ENCODE peak calls at places on chromosomes 12 and 14, in ten cellular contexts. V is amniotic stem cell; Q is T follicular helper cell; I is GM19239; N is suprapubic skin; G is iPS-NIHi11; L is cardiac muscle cell; A is T-cell; J is activated CD8-positive, alpha-beta memory T cell treated with anti-CD3 and anti-CD28 coated beads, Interleukin-2, amount 10 ng/mL, durations not matched to agents 7 days and 5 days; K is GM10248. H is an unnamed sample.

GRCh38 chr14:91177073-91177796 is 63.4 kb downstream of the DGLUCY start:
- DNase-seq in V (peak; percentile 28), Q (peak; percentile 40), I (peak; percentile 51), N (no peak), G (peak; percentile 71), L (peak; percentile 83), A (peak; percentile 64), J (peak; percentile 80), K (peak; percentile 76), H (peak; percentile 55)

GRCh38 chr12:24754690-24755638 is 193.9 kb downstream of the BCAT1 start:
- DNase-seq in V (no peak), Q (no peak), I (no peak), N (no peak), G (no peak), L (peak; percentile 72), A (no peak), J (no peak), K (no peak), H (no peak)

GRCh38 chr14:68546839-68547238 is 246.0 kb downstream of the ZFP36L1 start:
- DNase-seq in V (peak; percentile 34), Q (no peak), I (no peak), N (no peak), G (no peak), L (peak; percentile 77), A (no peak), J (no peak), K (no peak), H (no peak)

GRCh38 chr12:57342207-57342691 is 88.6 kb downstream of the R3HDM2 start:
- DNase-seq in V (no peak), Q (no peak), I (no peak), N (no peak), G (peak; percentile 58), L (peak; percentile 72), A (no peak), J (no peak), K (no peak), H (no peak)

GRCh38 chr12:128684357-128684756 is 139.4 kb downstream of the SLC15A4 start:
- DNase-seq in V (no peak), Q (no peak), I (no peak), N (no peak), G (no peak), L (no peak), A (no peak), J (no peak), K (no peak), H (no peak)

GRCh38 chr12:56599041-56599440 is 31.1 kb downstream of the BAZ2A start:
- DNase-seq in V (no peak), Q (no peak), I (no peak), N (no peak), G (no peak), L (no peak), A (no peak), J (no peak), K (no peak), H (no peak)

GRCh38 chr14:93040443-93040842 is 75.3 kb downstream of the ITPK1 start:
- DNase-seq in V (no peak), Q (no peak), I (no peak), N (no peak), G (no peak), L (no peak), A (no peak), J (no peak), K (no peak), H (no peak)

GRCh38 chr12:46266382-46266791 is 2.5 kb downstream of the SLC38A1 start:
- DNase-seq in V (peak; percentile 15), Q (peak; percentile 51), I (no peak), N (no peak), G (no peak), L (peak; percentile 53), A (peak; percentile 27), J (peak; percentile 49), K (no peak), H (no peak)

GRCh38 chr12:92030618-92031017 is 115.0 kb downstream of the BTG1 start:
- DNase-seq in V (no peak), Q (peak; percentile 50), I (no peak), N (no peak), G (no peak), L (peak; percentile 79), A (peak; percentile 63), J (peak; percentile 82), K (peak; percentile 30), H (no peak)

GRCh38 chr12:93229494-93230310 is 148.0 kb upstream of the NUDT4 start:
- DNase-seq in V (peak; percentile 92), Q (no peak), I (no peak), N (no peak), G (no peak), L (peak; percentile 85), A (no peak), J (no peak), K (no peak), H (no peak)

GRCh38 chr14:81219821-81220487 is 805 bp downstream of the GTF2A1 start:
- DNase-seq in V (no peak), Q (peak; percentile 23), I (peak; percentile 9), N (peak; percentile 72), G (peak; percentile 27), L (peak; percentile 47), A (peak; percentile 37), J (peak; percentile 61), K (peak; percentile 29), H (peak; percentile 67)

GRCh38 chr14:61973981-61974380 is 211.8 kb downstream of the SNAPC1 start:
- DNase-seq in V (peak; percentile 7), Q (no peak), I (no peak), N (no peak), G (no peak), L (peak; percentile 18), A (no peak), J (no peak), K (no peak), H (no peak)

GRCh38 chr14:21039585-21040369 is 2.4 kb upstream of the RNASE7 start:
- DNase-seq in V (peak; percentile 40), Q (no peak), I (no peak), N (no peak), G (peak; percentile 73), L (peak; percentile 86), A (no peak), J (no peak), K (peak; percentile 44), H (peak; percentile 45)

GRCh38 chr12:78959556-78959955 is 95.0 kb downstream of the SYT1 start:
- DNase-seq in V (no peak), Q (no peak), I (no peak), N (no peak), G (no peak), L (peak; percentile 20), A (no peak), J (no peak), K (no peak), H (no peak)

GRCh38 chr12:30952036-30952435 is 25.5 kb downstream of the TSPAN11 start:
- DNase-seq in V (no peak), Q (no peak), I (no peak), N (no peak), G (no peak), L (no peak), A (no peak), J (no peak), K (no peak), H (no peak)

GRCh38 chr12:124771462-124772361 is 92.0 kb downstream of the SCARB1 start:
- DNase-seq in V (no peak), Q (peak; percentile 69), I (no peak), N (peak; percentile 91), G (peak; percentile 89), L (peak; percentile 78), A (peak; percentile 78), J (peak; percentile 86), K (peak; percentile 79), H (peak; percentile 73)

GRCh38 chr12:124713436-124714082 is 146.1 kb upstream of the NCOR2 start:
- DNase-seq in V (peak; percentile 37), Q (peak; percentile 14), I (peak; percentile 40), N (no peak), G (no peak), L (peak; percentile 89), A (no peak), J (peak; percentile 86), K (peak; percentile 74), H (peak; percentile 41)

GRCh38 chr12:104939089-104939488 is 19.0 kb downstream of the SLC41A2 start:
- DNase-seq in V (no peak), Q (no peak), I (no peak), N (no peak), G (no peak), L (no peak), A (no peak), J (no peak), K (no peak), H (no peak)

GRCh38 chr12:13454991-13455696 is 258.6 kb downstream of the EMP1 start:
- DNase-seq in V (no peak), Q (no peak), I (no peak), N (no peak), G (no peak), L (no peak), A (no peak), J (no peak), K (no peak), H (no peak)

GRCh38 chr12:89752331-89752730 is 43.7 kb upstream of the ATP2B1 start:
- DNase-seq in V (no peak), Q (no peak), I (no peak), N (no peak), G (no peak), L (no peak), A (no peak), J (no peak), K (peak; percentile 29), H (peak; percentile 28)

GRCh38 chr12:85448548-85449139 is 168.6 kb downstream of the ALX1 start:
- DNase-seq in V (no peak), Q (no peak), I (no peak), N (no peak), G (no peak), L (peak; percentile 31), A (no peak), J (no peak), K (no peak), H (no peak)

GRCh38 chr12:47651368-47652254 is 54.2 kb downstream of the RPAP3 start:
- DNase-seq in V (no peak), Q (peak; percentile 22), I (peak; percentile 9), N (no peak), G (peak; percentile 60), L (peak; percentile 79), A (peak; percentile 34), J (peak; percentile 65), K (peak; percentile 34), H (peak; percentile 20)

GRCh38 chr12:53805067-53805466 is 53.3 kb upstream of the CISTR start:
- DNase-seq in V (no peak), Q (no peak), I (no peak), N (no peak), G (no peak), L (peak; percentile 32), A (no peak), J (no peak), K (no peak), H (no peak)

GRCh38 chr14:30227436-30227835 is 299.8 kb upstream of the PRKD1 start:
- DNase-seq in V (no peak), Q (no peak), I (no peak), N (no peak), G (no peak), L (peak; percentile 86), A (no peak), J (no peak), K (no peak), H (no peak)

GRCh38 chr14:105118646-105119409 is 49.7 kb downstream of the JAG2 start:
- DNase-seq in V (no peak), Q (no peak), I (no peak), N (peak; percentile 59), G (peak; percentile 54), L (no peak), A (no peak), J (no peak), K (no peak), H (no peak)

GRCh38 chr12:11785722-11786121 is 136.2 kb downstream of the ETV6 start:
- DNase-seq in V (no peak), Q (no peak), I (no peak), N (no peak), G (no peak), L (peak; percentile 50), A (no peak), J (no peak), K (no peak), H (no peak)

GRCh38 chr14:99627510-99628381 is 17.2 kb upstream of the HHIPL1 start:
- DNase-seq in V (no peak), Q (no peak), I (no peak), N (no peak), G (peak; percentile 13), L (no peak), A (no peak), J (no peak), K (no peak), H (no peak)

GRCh38 chr12:129193263-129193871 is 340.1 kb downstream of the GLT1D1 start:
- DNase-seq in V (no peak), Q (no peak), I (peak; percentile 17), N (no peak), G (peak; percentile 62), L (no peak), A (no peak), J (no peak), K (no peak), H (no peak)